ENCODE peak calls at places on chromosomes 5 and 9, in seven cellular contexts. G is GM06990; M is PC-3; Q is WERI-Rb-1; E is lower lobe of right lung; H is CD8-positive, alpha-beta memory T cell; T is mesenchymal stem cell. A is an unnamed sample. For H3K27me3, the result is how much of the 10 kb centered on the place peaks cover.

GRCh38 chr9:105251733-105252404 is 7.4 kb downstream of the SLC44A1 start:
- DNase-seq in Q (no peak), M (no peak), H (no peak), G (no peak), T (no peak), E (no peak), A (no peak)

GRCh38 chr9:36401179-36401740 is 1.2 kb upstream of the RNF38 start:
- DNase-seq in E (no peak), Q (no peak), H (no peak), M (peak), T (peak), G (no peak), A (peak)

GRCh38 chr9:130451509-130452388 is 7.0 kb downstream of the ASS1 start:
- DNase-seq in T (peak), G (no peak), H (no peak), M (peak), Q (peak), E (peak), A (peak)

GRCh38 chr5:1521671-1522600 is 1.8 kb downstream of the LPCAT1 start:
- DNase-seq in H (no peak), Q (peak), T (peak), M (peak), G (no peak), E (peak), A (no peak)

GRCh38 chr5:94234987-94235386 is 383.4 kb downstream of the KIAA0825 start:
- DNase-seq in E (no peak), T (no peak), H (no peak), Q (no peak), G (no peak), M (no peak), A (no peak)

GRCh38 chr5:153467546-153467945 is 22.9 kb upstream of the GRIA1 start:
- DNase-seq in H (no peak), Q (no peak), T (no peak), G (no peak), M (no peak), E (no peak), A (no peak)

GRCh38 chr9:71783120-71783523 is 14.8 kb upstream of the CEMIP2 start:
- DNase-seq in Q (no peak), E (peak), M (peak), G (peak), T (no peak), H (peak), A (no peak)

GRCh38 chr9:91711755-91712591 is 238.1 kb downstream of the ROR2 start:
- DNase-seq in G (peak), T (peak), Q (no peak), M (peak), E (peak), H (peak), A (no peak)

GRCh38 chr9:36056896-36057295 is 20.2 kb downstream of the RECK start:
- DNase-seq in G (no peak), M (no peak), H (no peak), E (no peak), T (no peak), Q (no peak), A (no peak)

GRCh38 chr9:14251146-14252071 is 62.5 kb downstream of the NFIB start:
- DNase-seq in E (peak), H (no peak), T (peak), M (peak), G (no peak), Q (no peak), A (peak)

GRCh38 chr9:81716409-81716808 is 27.1 kb upstream of the TLE1 start:
- DNase-seq in G (no peak), H (no peak), T (no peak), M (peak), Q (no peak), E (no peak), A (no peak)

GRCh38 chr9:92759990-92760893 is 4.4 kb downstream of the BICD2 start:
- DNase-seq in T (no peak), Q (no peak), M (no peak), E (peak), H (no peak), G (no peak), A (peak)

GRCh38 chr9:113184509-113184908 is 33.7 kb downstream of the SLC31A2 start:
- DNase-seq in Q (no peak), E (no peak), H (no peak), G (no peak), T (peak), M (peak), A (no peak)

GRCh38 chr9:32487981-32488380 is 38.0 kb downstream of the RIGI start:
- DNase-seq in G (no peak), Q (no peak), E (no peak), M (no peak), H (no peak), T (no peak), A (no peak)

GRCh38 chr5:2185646-2186471 is 303.1 kb upstream of the IRX4 start:
- DNase-seq in Q (no peak), G (no peak), T (no peak), M (no peak), H (no peak), E (no peak), A (no peak)

GRCh38 chr9:135505406-135506187 is 5.1 kb downstream of the MRPS2 start:
- DNase-seq in G (no peak), T (no peak), H (no peak), M (no peak), Q (no peak), E (peak), A (no peak)

GRCh38 chr9:128115187-128116103 is 12.1 kb downstream of the PTGES2 start:
- DNase-seq in T (no peak), M (no peak), E (peak), H (no peak), G (peak), Q (no peak), A (no peak)

GRCh38 chr5:14238272-14238671 is 95.1 kb downstream of the TRIO start:
- DNase-seq in T (no peak), M (no peak), G (no peak), Q (no peak), H (no peak), E (no peak), A (no peak)
- H3K27me3 ChIP-seq in T (under half), M (under half), G (under half), Q (under half), H (under half), E (under half), A (under half)

DNA sequence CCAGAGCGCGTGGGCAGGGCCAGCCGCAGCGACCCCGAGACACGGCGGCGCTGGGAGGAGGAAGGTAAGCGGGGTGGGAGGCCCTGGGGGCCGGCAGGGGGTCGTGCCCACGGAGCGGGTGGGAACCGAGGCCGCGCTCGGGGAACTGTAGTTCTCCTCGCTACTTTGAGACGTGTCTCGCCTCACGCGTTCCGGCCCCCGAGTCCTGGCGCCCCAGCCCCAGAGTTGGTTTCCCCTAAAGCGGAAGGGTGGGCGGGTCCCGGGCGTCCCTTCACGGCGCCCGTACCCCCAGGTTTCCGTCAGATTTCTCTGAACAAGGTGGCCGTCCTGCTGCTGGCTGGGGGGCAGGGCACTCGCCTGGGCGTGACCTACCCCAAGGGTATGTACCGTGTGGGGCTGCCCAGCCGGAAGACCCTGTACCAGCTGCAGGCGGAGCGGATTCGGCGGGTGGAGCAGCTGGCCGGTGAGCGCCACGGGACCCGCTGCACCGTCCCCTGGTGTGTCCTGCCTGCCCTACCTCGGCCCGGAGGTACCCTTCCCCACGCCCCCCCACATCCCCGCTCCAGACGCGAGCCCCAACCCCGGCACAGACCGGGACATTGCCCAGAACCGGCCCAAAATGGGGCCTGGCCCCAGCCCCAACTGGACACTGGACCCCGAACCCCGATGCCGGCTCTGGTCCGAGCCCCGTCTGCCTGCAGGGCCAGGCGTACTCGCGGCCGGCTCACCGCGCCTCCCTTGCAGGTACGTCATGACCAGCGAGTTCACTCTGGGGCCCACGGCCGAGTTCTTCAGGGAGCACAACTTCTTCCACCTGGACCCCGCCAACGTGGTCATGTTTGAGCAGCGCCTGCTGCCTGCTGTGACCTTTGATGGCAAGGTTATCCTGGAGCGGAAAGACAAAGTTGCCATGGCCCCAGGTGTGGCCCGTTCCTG is 709 bp downstream of the UAP1L1 start:
- DNase-seq in T (peak), M (no peak), Q (no peak), G (peak), E (peak), H (peak), A (no peak)
- H3K27me3 ChIP-seq in T (under half), M (under half), Q (under half), G (under half), E (under half), H (under half), A (under half)

GRCh38 chr5:155732587-155733376 is 594.2 kb upstream of the SGCD start:
- DNase-seq in M (no peak), T (no peak), H (no peak), Q (no peak), E (no peak), G (no peak), A (no peak)
- H3K27me3 ChIP-seq in M (under half), T (under half), H (under half), Q (under half), E (under half), G (under half), A (under half)

GRCh38 chr9:126635061-126635460 is 21.3 kb downstream of the LMX1B start:
- DNase-seq in H (no peak), G (no peak), M (no peak), E (no peak), Q (no peak), T (no peak), A (no peak)
- H3K27me3 ChIP-seq in H (under half), G (under half), M (under half), E (half or more), Q (under half), T (half or more), A (under half)

DNA sequence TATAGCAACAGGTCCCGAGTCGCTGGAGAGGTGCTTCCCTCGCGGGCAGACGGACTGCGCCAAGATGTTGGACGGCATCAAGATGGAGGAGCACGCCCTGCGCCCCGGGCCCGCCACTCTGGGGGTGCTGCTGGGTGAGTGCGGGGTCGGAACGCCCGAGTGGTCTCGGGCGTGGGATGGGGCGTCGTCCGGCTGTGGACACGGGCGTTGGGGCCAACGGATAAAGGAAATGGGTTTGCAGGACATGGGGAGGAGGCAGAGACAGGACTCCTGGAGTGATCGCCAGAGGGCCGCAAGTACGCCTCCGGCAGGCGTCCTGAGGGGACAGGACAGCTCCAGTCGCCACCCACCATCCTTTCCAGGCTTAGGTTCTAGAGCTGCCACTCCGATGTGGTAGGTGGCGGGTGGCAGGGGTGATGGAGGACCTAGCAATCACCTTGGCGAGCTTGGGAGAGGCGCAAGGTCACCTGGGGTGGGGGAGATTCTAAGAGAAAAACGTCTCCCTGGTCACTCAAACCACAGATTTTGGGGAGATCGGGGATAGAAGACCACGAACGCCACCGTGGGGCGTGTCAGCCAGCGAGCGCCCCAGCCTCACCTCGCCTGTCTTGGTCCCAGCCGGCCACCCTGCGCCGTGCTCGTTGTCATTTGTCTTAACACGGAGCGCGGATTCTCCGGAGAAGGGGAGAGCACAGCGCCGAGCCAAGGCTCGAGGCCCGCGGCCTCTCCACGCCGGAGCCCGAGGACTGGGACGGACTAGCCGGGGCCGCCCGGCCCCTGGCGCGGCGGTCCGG is 924 bp downstream of the LMX1B start:
- DNase-seq in T (no peak), E (no peak), H (no peak), Q (no peak), G (no peak), M (no peak), A (no peak)
- H3K27me3 ChIP-seq in T (half or more), E (half or more), H (under half), Q (half or more), G (under half), M (under half), A (under half)

GRCh38 chr5:170639221-170639925 is 135.6 kb downstream of the KCNIP1 start:
- DNase-seq in T (no peak), G (no peak), H (no peak), M (no peak), Q (no peak), E (no peak), A (no peak)

GRCh38 chr5:170642776-170643436 is 139.1 kb downstream of the KCNIP1 start:
- DNase-seq in G (no peak), Q (no peak), T (no peak), E (no peak), M (peak), H (no peak), A (no peak)

GRCh38 chr5:170642066-170642735 is 138.4 kb downstream of the KCNIP1 start:
- DNase-seq in G (no peak), T (no peak), E (no peak), H (no peak), Q (no peak), M (no peak), A (no peak)

GRCh38 chr5:170641589-170642031 is 137.8 kb downstream of the KCNIP1 start:
- DNase-seq in H (no peak), Q (no peak), E (no peak), G (no peak), T (no peak), M (no peak), A (no peak)

DNA sequence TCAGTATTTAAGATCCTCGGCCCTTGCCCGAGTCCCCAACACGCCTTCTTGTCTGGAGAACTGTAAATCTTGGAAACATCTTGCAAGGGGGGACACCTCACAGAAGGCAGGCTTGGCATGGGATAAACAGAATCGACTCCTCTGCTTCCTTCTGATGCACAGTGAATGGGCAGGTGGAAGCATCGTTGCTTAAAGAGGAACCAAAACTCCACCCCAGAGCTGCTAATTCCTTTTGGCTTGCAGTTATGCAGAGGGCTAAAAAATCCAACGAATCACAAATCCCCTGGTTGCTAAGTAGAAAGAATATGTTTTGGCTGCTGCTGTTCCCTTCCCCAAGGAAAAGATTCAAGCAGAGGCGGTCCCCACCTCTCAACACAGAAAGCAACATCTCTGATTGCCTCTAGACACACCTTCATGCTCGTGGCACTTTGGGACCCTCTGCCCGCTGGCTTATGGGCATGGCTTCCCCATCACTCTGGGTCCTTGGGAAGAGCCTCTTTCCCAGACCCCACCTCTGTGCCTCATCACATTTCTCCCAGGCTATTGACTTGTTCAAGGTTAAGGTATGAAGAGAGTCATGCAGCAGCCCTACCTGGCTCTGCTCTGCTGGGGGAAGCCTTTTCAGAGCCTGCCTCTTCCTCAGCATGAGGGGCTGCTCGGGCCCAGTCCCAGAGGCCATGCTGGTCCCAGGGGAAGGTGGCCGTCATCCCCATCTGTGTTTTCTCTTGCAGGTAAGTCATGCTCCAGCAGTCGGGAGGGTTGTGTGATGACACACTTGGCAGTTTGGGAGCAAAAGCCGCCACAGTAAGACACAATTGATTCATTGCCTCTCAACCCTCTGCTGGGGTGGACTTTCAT is 137.1 kb downstream of the KCNIP1 start:
- DNase-seq in M (no peak), Q (no peak), H (no peak), T (no peak), E (no peak), G (no peak), A (no peak)
- H3K27me3 ChIP-seq in M (under half), Q (half or more), H (under half), T (half or more), E (under half), G (under half), A (under half)

GRCh38 chr9:134237630-134238265 is 73.4 kb upstream of the RNU6ATAC start:
- DNase-seq in Q (no peak), T (no peak), M (no peak), G (no peak), E (no peak), H (no peak), A (no peak)
- H3K27me3 ChIP-seq in Q (under half), T (under half), M (under half), G (under half), E (under half), H (under half), A (under half)

GRCh38 chr9:126611188-126611587 is 2.5 kb upstream of the LMX1B start:
- DNase-seq in T (no peak), Q (peak), E (no peak), M (no peak), H (no peak), G (no peak), A (no peak)
- H3K27me3 ChIP-seq in T (half or more), Q (half or more), E (half or more), M (under half), H (under half), G (under half), A (under half)